ENCODE peak calls at places on chromosomes 5 and 9, in seven cellular contexts. R, C, M, U, N, F and E are unnamed samples. For H3K27me3 and H3K9me3, the result is how much of the 10 kb centered on the place peaks cover.

GRCh38 chr9:126583134-126583760 is 30.5 kb upstream of the LMX1B start:
- DNase-seq in N (no peak), C (no peak), F (no peak), M (no peak), R (no peak), U (no peak), E (no peak)

GRCh38 chr9:88993871-88994819 is 2.9 kb downstream of the S1PR3 start:
- DNase-seq in F (peak), M (no peak), N (no peak), R (no peak), C (no peak), U (no peak), E (no peak)

GRCh38 chr5:142904421-142904820 is 134.2 kb downstream of the ARHGAP26 start:
- DNase-seq in R (no peak), F (no peak), C (no peak), N (no peak), U (no peak), M (no peak), E (no peak)

GRCh38 chr9:21450733-21451394 is 10.6 kb downstream of the IFNA1 start:
- DNase-seq in C (no peak), M (no peak), U (no peak), N (no peak), R (no peak), F (no peak), E (peak)

GRCh38 chr9:4604678-4605095 is 57.4 kb upstream of the PLPP6 start:
- DNase-seq in U (peak), C (peak), R (peak), M (peak), N (peak), F (no peak), E (peak)

GRCh38 chr5:61277190-61277589 is 54.9 kb upstream of the ZSWIM6 start:
- DNase-seq in U (no peak), C (no peak), R (no peak), N (no peak), M (no peak), F (no peak), E (peak)

GRCh38 chr5:172700686-172701324 is 59.7 kb downstream of the NEURL1B start:
- DNase-seq in U (no peak), R (no peak), F (no peak), N (no peak), C (no peak), M (no peak), E (no peak)

GRCh38 chr5:55176176-55176818 is 3.3 kb upstream of the CDC20B start:
- DNase-seq in N (no peak), U (peak), C (peak), F (no peak), R (peak), M (peak), E (no peak)

GRCh38 chr5:71903826-71904225 is 184.8 kb downstream of the CARTPT start:
- DNase-seq in U (no peak), N (no peak), R (no peak), C (no peak), F (no peak), M (no peak), E (no peak)

GRCh38 chr5:10756539-10756938 is 4.5 kb downstream of the DAP start:
- DNase-seq in M (no peak), U (no peak), R (no peak), N (no peak), C (no peak), F (no peak), E (no peak)

GRCh38 chr5:1152771-1153282 is 41.0 kb upstream of the SLC12A7 start:
- DNase-seq in R (no peak), C (no peak), F (no peak), N (no peak), M (no peak), U (no peak), E (no peak)

GRCh38 chr9:115945009-115945431 is 208.6 kb upstream of the PAPPA start:
- DNase-seq in F (no peak), R (no peak), N (no peak), U (no peak), C (no peak), M (no peak), E (no peak)

GRCh38 chr9:70053864-70054263 is 10.2 kb downstream of the MAMDC2 start:
- DNase-seq in M (no peak), R (no peak), F (no peak), U (no peak), C (no peak), N (no peak), E (no peak)

GRCh38 chr5:113249216-113249615 is 185.6 kb downstream of the TSSK1B start:
- DNase-seq in N (no peak), C (no peak), R (no peak), U (no peak), F (no peak), M (no peak), E (no peak)

GRCh38 chr5:71894091-71894490 is 175.0 kb downstream of the CARTPT start:
- DNase-seq in U (no peak), C (no peak), M (no peak), R (no peak), F (no peak), N (no peak), E (no peak)

GRCh38 chr5:33894566-33894965 is 2.8 kb upstream of the ADAMTS12 start:
- DNase-seq in R (no peak), C (no peak), M (no peak), U (no peak), N (no peak), F (no peak), E (no peak)

GRCh38 chr5:61275841-61276240 is 56.2 kb upstream of the ZSWIM6 start:
- DNase-seq in R (peak), M (no peak), U (peak), F (peak), N (no peak), C (no peak), E (peak)

GRCh38 chr5:90446961-90447360 is 27.6 kb downstream of the MBLAC2 start:
- DNase-seq in U (no peak), M (no peak), C (no peak), N (no peak), F (no peak), R (no peak), E (no peak)

GRCh38 chr5:96125335-96125891 is 163.8 kb upstream of the ELL2 start:
- DNase-seq in U (peak), M (no peak), R (no peak), F (no peak), C (no peak), N (no peak), E (no peak)

GRCh38 chr9:119026120-119026519 is 343.1 kb downstream of the BRINP1 start:
- DNase-seq in M (peak), N (no peak), U (no peak), F (peak), R (no peak), C (no peak), E (no peak)

GRCh38 chr9:22169243-22169642 is 160.1 kb upstream of the CDKN2B start:
- DNase-seq in R (no peak), N (no peak), C (no peak), F (no peak), M (no peak), U (no peak), E (no peak)

GRCh38 chr9:25678147-25678666 is at the start of gene TUSC1:
- DNase-seq in F (peak), M (peak), C (peak), N (no peak), U (peak), R (no peak), E (no peak)

GRCh38 chr9:134597957-134598883 is 43.4 kb upstream of the COL5A1 start:
- DNase-seq in M (peak), F (peak), U (no peak), R (no peak), N (no peak), C (no peak), E (no peak)

GRCh38 chr9:130174025-130174424 is 1.8 kb downstream of the NCS1 start:
- DNase-seq in M (no peak), C (no peak), N (no peak), F (no peak), R (no peak), U (no peak), E (no peak)

DNA sequence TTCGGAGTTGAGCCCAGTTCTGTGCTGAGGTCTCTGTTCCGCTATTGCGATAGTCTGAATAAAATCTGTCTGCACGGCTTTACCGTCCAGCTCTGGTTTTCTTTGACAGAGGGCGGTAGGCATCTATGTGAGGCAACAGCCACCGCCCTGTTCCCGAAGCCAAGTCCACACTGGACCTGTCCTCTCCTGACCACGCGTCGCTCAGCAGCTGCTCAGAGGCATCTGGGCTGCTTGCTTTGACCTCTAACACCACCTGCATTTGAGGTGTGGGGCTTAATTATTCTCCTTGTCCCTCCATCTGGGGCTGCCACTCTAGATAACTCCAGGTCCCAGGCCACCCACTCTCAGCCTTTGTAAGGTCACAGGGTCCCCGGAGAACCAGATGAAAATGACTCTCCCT is 168.3 kb upstream of the SMIM23 start:
- DNase-seq in C (no peak), M (no peak), N (no peak), U (peak), F (no peak), R (no peak), E (no peak)
- H3K27me3 ChIP-seq in C (under half), M (under half), N (under half), U (under half), F (under half), R (half or more), E (half or more)

DNA sequence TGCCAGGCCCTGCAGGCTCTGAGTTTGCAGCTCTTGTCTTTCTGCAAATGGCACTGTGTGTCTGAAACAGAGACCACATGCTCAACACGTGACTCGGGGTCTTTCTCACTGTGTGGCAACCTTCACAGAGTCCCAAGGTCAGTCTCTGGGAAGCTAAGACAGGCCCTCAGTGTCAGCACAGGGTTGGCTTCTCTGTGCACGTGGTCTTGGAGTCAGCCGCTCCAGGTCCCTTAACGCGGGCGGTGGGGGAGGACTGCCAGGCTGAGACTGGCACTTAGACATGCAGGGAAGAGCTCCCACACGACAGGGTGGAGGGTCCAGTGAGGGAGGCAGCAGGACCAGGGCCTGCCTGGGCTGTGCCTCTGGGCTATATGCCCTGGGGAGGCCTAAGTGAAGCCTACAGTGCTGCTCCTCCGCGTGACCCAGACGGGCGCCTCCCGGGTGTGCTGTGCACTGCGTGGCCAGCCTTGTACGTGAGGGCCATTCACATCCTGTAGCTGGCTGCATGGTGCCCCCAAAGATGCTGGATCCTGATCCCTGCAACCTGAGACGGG is 76.8 kb downstream of the ADAMTS2 start:
- DNase-seq in F (peak), M (peak), C (no peak), R (no peak), U (peak), N (no peak), E (no peak)
- H3K9me3 ChIP-seq in F (under half), M (under half), C (under half), R (under half), U (under half), N (under half), E (under half)

DNA sequence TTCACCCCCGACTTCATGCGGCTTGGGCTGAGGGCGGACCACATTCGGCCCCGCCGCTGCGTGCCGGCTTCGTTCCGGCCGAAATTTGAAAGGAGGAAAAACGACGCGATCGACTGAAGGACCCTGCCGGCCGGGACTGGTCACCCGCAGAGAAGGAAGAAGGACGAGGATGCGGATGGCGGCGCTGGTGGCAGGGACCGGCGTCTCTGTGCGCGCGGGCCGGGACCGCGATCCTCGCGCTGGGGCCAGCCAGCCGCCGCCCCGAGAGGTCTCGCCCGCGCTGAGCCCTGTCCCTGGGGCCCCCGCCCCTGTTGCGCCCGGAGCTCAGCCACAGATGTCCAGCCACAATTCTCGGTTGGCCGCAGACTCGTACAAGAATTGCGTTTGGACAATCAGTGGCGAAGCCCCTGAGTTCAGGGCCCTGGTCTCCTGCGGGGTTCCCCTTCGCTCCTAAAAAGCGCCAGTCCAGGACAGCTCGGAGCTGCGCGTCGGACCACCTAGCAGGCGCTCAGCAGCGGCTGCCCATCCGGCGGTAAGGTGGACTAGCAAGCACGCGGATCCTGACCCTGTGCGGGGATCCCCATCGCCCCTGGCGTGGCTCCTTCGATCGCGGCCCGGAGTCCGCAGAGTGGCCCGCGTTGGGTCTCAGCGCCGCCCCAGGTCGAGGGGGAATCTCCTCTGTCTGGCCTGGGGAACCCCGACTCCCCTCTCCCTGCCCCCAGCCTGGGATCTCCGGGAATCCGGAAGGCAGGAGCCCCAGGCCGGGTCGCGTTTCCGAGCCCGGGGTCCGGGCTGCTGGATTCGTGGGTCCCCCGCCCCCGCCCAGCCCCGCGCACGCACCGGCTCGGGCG is 21.4 kb downstream of the URM1 start:
- DNase-seq in N (no peak), F (no peak), C (no peak), U (no peak), R (no peak), M (peak), E (no peak)
- H3K27me3 ChIP-seq in N (under half), F (under half), C (under half), U (under half), R (under half), M (under half), E (under half)

GRCh38 chr5:8813180-8813579 is 732.7 kb downstream of the SEMA5A start:
- DNase-seq in M (no peak), F (no peak), U (no peak), C (no peak), N (no peak), R (no peak), E (no peak)
- H3K9me3 ChIP-seq in M (under half), F (under half), U (under half), C (under half), N (under half), R (under half), E (under half)

DNA sequence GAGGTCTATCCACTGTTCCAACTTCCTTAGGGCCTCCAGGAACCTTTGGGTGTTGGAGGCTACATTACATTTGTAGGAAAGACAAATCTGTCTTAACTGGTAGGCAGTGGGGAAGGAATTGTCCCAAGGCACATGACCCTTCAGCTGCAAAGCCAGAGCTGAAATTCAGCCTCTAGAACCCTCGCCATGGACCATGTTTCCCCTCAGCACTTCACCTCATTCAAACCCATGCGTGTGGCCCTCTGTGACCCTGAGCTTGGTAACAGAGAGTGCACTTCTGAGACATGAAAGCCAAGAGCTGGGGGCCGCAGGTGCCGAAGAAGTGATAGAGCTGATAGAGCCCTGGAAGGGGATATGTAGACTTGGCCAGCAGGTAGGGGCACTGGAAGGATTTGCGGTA is 17.2 kb downstream of the TNFSF8 start:
- DNase-seq in M (no peak), U (no peak), N (no peak), R (no peak), C (no peak), F (no peak), E (no peak)
- H3K27me3 ChIP-seq in M (under half), U (under half), N (under half), R (under half), C (under half), F (under half), E (under half)

DNA sequence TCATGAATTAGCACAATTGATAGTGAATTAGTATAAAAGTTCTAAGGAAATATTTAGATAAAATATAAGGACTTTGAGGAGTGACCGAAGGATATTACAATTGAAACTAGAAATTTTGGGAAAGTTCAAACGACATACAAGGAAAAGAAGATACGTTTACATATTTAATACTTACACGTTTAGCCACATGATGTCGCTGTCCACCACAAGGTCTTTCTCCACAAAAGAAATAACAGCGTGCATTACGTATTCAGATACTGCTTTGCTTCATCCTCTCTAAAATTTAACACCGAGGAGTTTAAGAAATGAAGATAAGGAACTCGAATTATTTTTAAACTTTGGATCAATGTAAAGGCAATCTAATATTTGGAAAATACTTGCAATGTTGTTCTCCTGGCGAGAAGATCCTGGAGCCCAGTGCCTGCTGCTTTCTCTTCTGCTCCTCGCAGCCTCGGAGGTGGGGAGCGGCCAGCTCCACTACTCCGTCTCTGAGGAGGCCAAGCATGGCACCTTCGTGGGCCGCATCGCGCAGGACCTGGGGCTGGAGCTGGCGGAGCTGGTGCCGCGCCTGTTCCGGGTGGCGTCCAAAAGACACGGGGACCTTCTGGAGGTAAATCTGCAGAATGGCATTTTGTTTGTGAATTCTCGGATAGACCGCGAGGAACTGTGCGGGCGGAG is at the start of gene PCDHA3:
- DNase-seq in U (no peak), R (peak), N (no peak), M (no peak), F (peak), C (no peak), E (no peak)
- H3K9me3 ChIP-seq in U (under half), R (under half), N (under half), M (under half), F (under half), C (half or more), E (under half)

GRCh38 chr9:131811405-131811804 is 71.5 kb upstream of the RAPGEF1 start:
- DNase-seq in F (no peak), C (no peak), R (no peak), N (no peak), M (no peak), U (no peak), E (no peak)
- H3K27me3 ChIP-seq in F (under half), C (under half), R (half or more), N (under half), M (under half), U (under half), E (half or more)

GRCh38 chr9:974064-974992 is 2.1 kb upstream of the DMRT3 start:
- DNase-seq in M (no peak), C (peak), N (no peak), F (no peak), R (no peak), U (no peak), E (no peak)
- H3K9me3 ChIP-seq in M (under half), C (under half), N (under half), F (under half), R (under half), U (under half), E (under half)